ENCODE peak calls at places on chromosomes 4 and X, in nine cellular contexts. R is right atrium auricular region, D is IMR-90, K is kidney, Z is colonic mucosa, T is uterus, O is prostate gland, X is psoas muscle, C is MM.1S. U is an unnamed sample.

GRCh38 chr4:5500165-5500564 is 208.2 kb downstream of the EVC2 start:
- DNase-seq in R (no peak), D (peak; percentile 58), K (no peak), Z (no peak), T (no peak), O (no peak), X (no peak), C (no peak), U (peak; percentile 12)

GRCh38 chrX:23643020-23643419 is 24.3 kb upstream of the PRDX4 start:
- DNase-seq in R (no peak), D (no peak), K (no peak), Z (no peak), T (no peak), O (no peak), X (no peak), C (no peak), U (no peak)

GRCh38 chr4:167230744-167231143 is 3.5 kb downstream of the SPOCK3 start:
- DNase-seq in R (no peak), D (no peak), K (no peak), Z (no peak), T (no peak), O (no peak), X (no peak), C (no peak), U (no peak)

GRCh38 chr4:150178161-150178560 is 99.9 kb downstream of the DCLK2 start:
- DNase-seq in R (no peak), D (peak; percentile 50), K (no peak), Z (no peak), T (no peak), O (no peak), X (no peak), C (no peak), U (peak; percentile 67)

GRCh38 chrX:132738951-132739350 is 219.5 kb downstream of the HS6ST2 start:
- DNase-seq in R (no peak), D (no peak), K (no peak), Z (no peak), T (no peak), O (no peak), X (no peak), C (no peak), U (no peak)

GRCh38 chr4:145440292-145441007 is 41.2 kb upstream of the SMAD1 start:
- DNase-seq in R (no peak), D (no peak), K (no peak), Z (no peak), T (no peak), O (no peak), X (no peak), C (no peak), U (no peak)

GRCh38 chr4:75678473-75678872 is 5.3 kb upstream of the G3BP2 start:
- DNase-seq in R (no peak), D (no peak), K (no peak), Z (no peak), T (no peak), O (no peak), X (no peak), C (no peak), U (no peak)

GRCh38 chr4:134313591-134313990 is 112.0 kb upstream of the PABPC4L start:
- DNase-seq in R (no peak), D (no peak), K (no peak), Z (no peak), T (no peak), O (no peak), X (no peak), C (no peak), U (no peak)

GRCh38 chrX:54066841-54067240 is 22.6 kb upstream of the PHF8 start:
- DNase-seq in R (no peak), D (peak; percentile 65), K (no peak), Z (no peak), T (no peak), O (no peak), X (no peak), C (no peak), U (peak; percentile 56)

GRCh38 chrX:20265726-20266681 is 705 bp downstream of the RPS6KA3 start:
- DNase-seq in R (no peak), D (peak; percentile 12), K (peak; percentile 83), Z (peak; percentile 27), T (peak; percentile 34), O (peak; percentile 8), X (peak; percentile 28), C (peak; percentile 13), U (peak; percentile 6)

DNA sequence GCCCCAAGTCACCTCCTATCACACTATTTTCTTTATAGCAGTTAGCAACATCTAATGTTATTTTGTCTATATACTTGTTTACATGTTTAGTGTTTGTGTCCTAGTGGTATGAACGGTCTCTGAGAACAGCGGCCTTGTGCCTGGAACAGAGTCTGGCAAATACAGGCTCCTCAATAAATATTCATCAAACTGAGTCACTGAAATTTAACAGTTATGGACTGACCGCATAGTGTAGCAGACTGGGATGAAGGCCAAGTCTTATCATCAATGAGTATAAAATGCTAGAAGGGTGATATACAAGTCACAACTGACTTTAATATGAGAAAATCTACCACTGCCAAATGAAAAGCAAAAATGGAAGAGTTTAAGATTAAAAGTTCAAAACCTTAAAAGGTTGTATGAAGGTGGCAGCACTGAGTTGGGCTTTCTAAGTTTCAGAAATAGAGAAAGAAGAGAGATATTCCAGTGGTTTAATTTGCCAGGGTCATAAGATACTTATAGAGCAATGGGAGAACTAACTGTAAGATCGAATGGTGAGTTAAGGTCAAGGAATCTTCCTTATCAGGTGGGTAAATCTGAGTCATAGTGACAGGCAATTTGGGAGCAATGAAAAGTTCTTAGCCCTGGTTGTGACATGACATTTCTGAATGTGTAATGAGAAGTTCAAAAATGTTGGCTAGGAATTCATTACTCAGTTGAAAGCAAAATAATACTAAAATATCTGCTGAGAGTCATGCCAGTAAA is 34.9 kb downstream of the ELOVL6 start:
- DNase-seq in R (no peak), D (peak; percentile 88), K (no peak), Z (no peak), T (no peak), O (no peak), X (no peak), C (no peak), U (peak; percentile 80)
- TF ChIP-seq CTCF in R (no peak), D (peak; percentile 8), K (no peak), Z (no peak), T (no peak), O (no peak), X (no peak), C (no peak), U (peak; percentile 19)

DNA sequence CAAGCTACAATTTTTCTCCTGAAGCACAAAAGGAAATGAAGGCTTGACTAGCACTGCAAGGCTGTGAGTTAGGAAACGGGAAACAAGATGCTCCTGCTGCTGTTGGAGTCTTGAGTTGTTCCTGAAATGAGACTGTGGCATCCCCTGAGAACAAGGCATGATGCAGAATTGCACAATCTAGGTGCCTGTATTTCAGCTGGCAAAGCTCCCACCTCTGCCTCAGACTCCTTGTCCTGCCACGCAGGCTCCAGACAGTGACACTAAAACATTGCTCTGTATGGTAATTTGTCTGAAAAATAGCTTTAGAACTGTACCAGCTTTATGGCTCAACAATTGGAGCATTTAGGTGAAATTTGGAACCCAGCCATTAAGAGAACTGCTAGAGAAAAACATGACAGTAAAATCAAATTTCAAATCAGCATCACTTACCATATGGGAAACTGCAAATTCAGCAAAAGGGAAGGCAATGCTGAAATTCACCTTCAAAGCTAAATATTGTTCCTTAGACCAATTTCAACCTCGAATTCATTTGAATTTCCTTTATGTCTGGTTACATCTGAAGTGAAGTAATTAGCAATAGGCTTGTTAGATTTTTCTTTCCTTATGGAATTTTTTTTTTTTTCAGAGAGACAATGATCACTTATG is 103.4 kb downstream of the MFAP3L start:
- DNase-seq in R (no peak), D (no peak), K (no peak), Z (no peak), T (no peak), O (peak; percentile 22), X (no peak), C (no peak), U (peak; percentile 31)
- TF ChIP-seq CTCF in R (no peak), D (no peak), K (no peak), Z (no peak), T (no peak), O (no peak), X (no peak), C (no peak), U (no peak)

GRCh38 chrX:40922307-40922706 is 162.9 kb upstream of the USP9X start:
- DNase-seq in R (no peak), D (peak; percentile 44), K (no peak), Z (no peak), T (no peak), O (no peak), X (no peak), C (peak; percentile 55), U (peak; percentile 59)
- TF ChIP-seq CTCF in R (no peak), D (peak; percentile 39), K (no peak), Z (no peak), T (no peak), O (no peak), X (peak; percentile 10), C (peak; percentile 37), U (peak; percentile 53)

DNA sequence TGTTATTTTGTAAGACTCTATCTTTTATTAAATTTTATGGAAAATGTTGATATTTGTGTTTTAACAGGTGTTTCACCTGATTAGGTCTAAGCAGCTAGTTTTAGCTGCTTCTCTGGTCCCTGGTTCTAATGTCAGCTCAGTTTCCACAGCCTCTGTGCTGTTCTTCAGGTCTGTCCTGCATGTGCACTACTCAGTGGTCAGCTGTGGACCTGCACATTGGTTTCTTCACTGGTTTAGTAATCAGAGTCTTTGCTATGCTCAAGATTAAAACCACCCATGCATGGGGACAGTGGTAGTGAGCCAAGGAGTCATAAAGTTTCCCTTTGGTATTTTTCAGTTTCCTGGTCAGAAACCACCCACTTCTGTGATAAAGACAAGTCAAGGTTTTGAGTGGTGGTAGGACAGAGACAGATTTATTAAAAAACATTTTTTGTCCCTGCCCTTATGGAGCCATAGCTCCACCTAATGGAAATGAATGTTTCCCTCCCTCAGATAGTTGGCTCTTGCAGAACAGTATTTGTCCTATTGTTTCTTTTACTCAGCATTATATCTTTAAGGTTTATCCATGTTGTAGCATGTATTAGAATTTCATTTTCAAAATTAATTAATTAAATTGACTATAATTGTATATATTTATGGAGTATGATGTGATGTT is 36.8 kb upstream of the VBP1 start:
- DNase-seq in R (no peak), D (no peak), K (no peak), Z (no peak), T (no peak), O (no peak), X (no peak), C (peak; percentile 7), U (no peak)
- TF ChIP-seq CTCF in R (no peak), D (no peak), K (no peak), Z (no peak), T (no peak), O (no peak), X (no peak), C (peak; percentile 17), U (no peak)

DNA sequence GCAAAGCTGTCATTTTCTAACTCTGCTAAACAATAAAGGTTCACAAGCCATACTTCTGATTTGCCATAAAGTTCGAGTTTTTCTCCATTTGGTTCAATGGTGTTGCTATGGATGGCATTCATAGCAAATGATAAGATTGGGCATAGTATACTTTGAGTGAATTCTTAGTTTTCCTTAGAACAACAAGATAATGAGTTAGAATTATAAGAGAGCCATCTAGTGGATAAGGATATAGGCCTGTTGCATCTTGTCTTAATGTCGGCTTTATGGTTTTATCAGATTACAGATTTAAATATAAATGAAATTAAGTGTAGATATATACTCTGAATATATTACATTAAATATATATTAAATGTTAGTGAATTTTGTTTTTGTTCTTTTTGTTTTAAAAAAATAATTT is 644.6 kb downstream of the IL1RAPL1 start:
- DNase-seq in R (no peak), D (peak; percentile 6), K (no peak), Z (no peak), T (no peak), O (no peak), X (no peak), C (no peak), U (no peak)
- TF ChIP-seq CTCF in R (no peak), D (peak; percentile 46), K (no peak), Z (no peak), T (no peak), O (no peak), X (peak; percentile 8), C (no peak), U (peak; percentile 22)